ENCODE peak calls at places on chromosomes 2 and 18, in seven cellular contexts. Z is foreskin fibroblast, C is tibial artery, E is HCT116, U is upper lobe of right lung, I is heart right ventricle, S is suprapubic skin. Q is an unnamed sample.
A peak's percentile ranks its signal among the peaks of the same experiment; 100 is the strongest.

GRCh38 chr2:648476-649424 is 28.5 kb downstream of the TMEM18 start:
- DNase-seq in C (no peak), S (no peak), Z (no peak), I (no peak), E (no peak), U (no peak), Q (no peak)

GRCh38 chr2:86298411-86299390 is 38.7 kb downstream of the REEP1 start:
- DNase-seq in E (no peak), U (peak; percentile 40), Z (peak; percentile 6), C (no peak), S (no peak), I (peak; percentile 28), Q (no peak)

GRCh38 chr2:155203187-155203586 is 504.7 kb downstream of the KCNJ3 start:
- DNase-seq in E (no peak), S (no peak), U (no peak), C (no peak), Z (no peak), I (no peak), Q (no peak)

GRCh38 chr2:65722028-65722427 is 289.6 kb upstream of the SPRED2 start:
- DNase-seq in S (no peak), U (no peak), C (peak; percentile 27), E (no peak), Z (no peak), I (peak; percentile 20), Q (no peak)

GRCh38 chr2:240392948-240393830 is 42.3 kb upstream of the GPC1 start:
- DNase-seq in U (peak; percentile 60), E (no peak), S (no peak), C (peak; percentile 10), I (no peak), Z (no peak), Q (no peak)

GRCh38 chr2:127664065-127664894 is 11.1 kb downstream of the LIMS2 start:
- DNase-seq in Z (no peak), C (peak; percentile 21), I (peak; percentile 53), U (peak; percentile 77), E (no peak), S (peak; percentile 66), Q (no peak)

GRCh38 chr2:231680284-231680991 is 27.9 kb upstream of the PTMA start:
- DNase-seq in S (no peak), I (peak; percentile 27), C (no peak), Z (no peak), U (peak; percentile 79), E (no peak), Q (no peak)

GRCh38 chr2:67260348-67261277 is 136.5 kb upstream of the ETAA1 start:
- DNase-seq in S (peak; percentile 68), U (no peak), C (peak; percentile 79), Z (peak; percentile 95), E (no peak), I (peak; percentile 79), Q (no peak)

GRCh38 chr18:4510709-4511108 is 55.6 kb upstream of the DLGAP1 start:
- DNase-seq in Z (no peak), C (no peak), E (no peak), S (no peak), I (no peak), U (no peak), Q (no peak)

GRCh38 chr2:22079583-22079982 is 955.8 kb downstream of the TDRD15 start:
- DNase-seq in S (no peak), I (no peak), C (no peak), E (no peak), U (no peak), Z (no peak), Q (no peak)

GRCh38 chr2:174611006-174611405 is 13.4 kb upstream of the WIPF1 start:
- DNase-seq in C (no peak), Z (no peak), S (no peak), I (no peak), E (no peak), U (no peak), Q (no peak)

GRCh38 chr2:101473581-101473910 is 1.4 kb downstream of the RFX8 start:
- DNase-seq in I (no peak), Z (no peak), E (no peak), S (no peak), U (no peak), C (no peak), Q (no peak)

GRCh38 chr2:197297262-197297661 is 13.3 kb downstream of the ANKRD44 start:
- DNase-seq in U (no peak), E (no peak), S (no peak), I (no peak), Z (no peak), C (no peak), Q (no peak)

GRCh38 chr18:50594012-50594411 is 34.1 kb downstream of the MAPK4 start:
- DNase-seq in Z (no peak), I (no peak), S (no peak), E (no peak), U (no peak), C (no peak), Q (no peak)

GRCh38 chr2:100235098-100235497 is 87.2 kb downstream of the LONRF2 start:
- DNase-seq in E (no peak), S (no peak), I (no peak), U (no peak), C (no peak), Z (no peak), Q (no peak)

GRCh38 chr2:2662847-2663356 is 331.8 kb upstream of the MYT1L start:
- DNase-seq in I (no peak), S (no peak), Z (no peak), U (no peak), C (no peak), E (no peak), Q (peak; percentile 90)

GRCh38 chr18:58867281-58867961 is 2.7 kb downstream of the ZNF532 start:
- DNase-seq in U (no peak), C (no peak), E (no peak), Z (no peak), I (no peak), S (no peak), Q (no peak)

GRCh38 chr2:189628817-189629552 is 32.3 kb upstream of the ASNSD1 start:
- DNase-seq in Z (no peak), S (no peak), E (no peak), C (no peak), I (no peak), U (no peak), Q (no peak)

GRCh38 chr18:29653816-29654215 is 1388.7 kb downstream of the DSC3 start:
- DNase-seq in Z (no peak), S (no peak), I (no peak), C (no peak), E (no peak), U (no peak), Q (no peak)

GRCh38 chr2:108594132-108594981 is 60.1 kb downstream of the LIMS1 start:
- DNase-seq in I (no peak), S (no peak), E (peak; percentile 62), C (no peak), U (no peak), Z (peak; percentile 82), Q (no peak)

GRCh38 chr2:162301151-162301804 is 17.2 kb downstream of the IFIH1 start:
- DNase-seq in I (peak; percentile 21), E (peak; percentile 41), U (no peak), C (peak; percentile 27), Z (peak; percentile 48), S (no peak), Q (no peak)

GRCh38 chr2:29759342-29759741 is 162.0 kb downstream of the ALK start:
- DNase-seq in C (no peak), I (no peak), Z (no peak), U (no peak), E (no peak), S (no peak), Q (no peak)

GRCh38 chr2:26758790-26759321 is 5.2 kb upstream of the SLC35F6 start:
- DNase-seq in E (no peak), Z (no peak), S (no peak), U (no peak), I (no peak), C (no peak), Q (no peak)

GRCh38 chr2:152093464-152093863 is 5.4 kb downstream of the CACNB4 start:
- DNase-seq in Z (no peak), S (no peak), E (no peak), U (no peak), C (no peak), I (no peak), Q (peak; percentile 11)

GRCh38 chr2:238061310-238062202 is 755 bp downstream of the SCLY start:
- DNase-seq in I (no peak), C (peak; percentile 23), S (peak; percentile 68), U (no peak), E (no peak), Z (peak; percentile 22), Q (no peak)

GRCh38 chr2:229445013-229445412 is 173.9 kb upstream of the PID1 start:
- DNase-seq in S (peak; percentile 84), U (no peak), I (peak; percentile 18), Z (peak; percentile 95), E (peak; percentile 72), C (peak; percentile 89), Q (no peak)

GRCh38 chr2:131801210-131801744 is 273.6 kb downstream of the CCDC74A start:
- DNase-seq in S (no peak), Z (no peak), C (no peak), I (no peak), E (no peak), U (no peak), Q (no peak)

GRCh38 chr2:128981353-128981752 is 662.7 kb upstream of the HS6ST1 start:
- DNase-seq in U (no peak), C (no peak), I (no peak), S (no peak), Z (no peak), E (no peak), Q (no peak)
- TF ChIP-seq CTCF in U (no peak), C (no peak), I (no peak), S (no peak), Z (no peak), E (no peak), Q (no peak)

DNA sequence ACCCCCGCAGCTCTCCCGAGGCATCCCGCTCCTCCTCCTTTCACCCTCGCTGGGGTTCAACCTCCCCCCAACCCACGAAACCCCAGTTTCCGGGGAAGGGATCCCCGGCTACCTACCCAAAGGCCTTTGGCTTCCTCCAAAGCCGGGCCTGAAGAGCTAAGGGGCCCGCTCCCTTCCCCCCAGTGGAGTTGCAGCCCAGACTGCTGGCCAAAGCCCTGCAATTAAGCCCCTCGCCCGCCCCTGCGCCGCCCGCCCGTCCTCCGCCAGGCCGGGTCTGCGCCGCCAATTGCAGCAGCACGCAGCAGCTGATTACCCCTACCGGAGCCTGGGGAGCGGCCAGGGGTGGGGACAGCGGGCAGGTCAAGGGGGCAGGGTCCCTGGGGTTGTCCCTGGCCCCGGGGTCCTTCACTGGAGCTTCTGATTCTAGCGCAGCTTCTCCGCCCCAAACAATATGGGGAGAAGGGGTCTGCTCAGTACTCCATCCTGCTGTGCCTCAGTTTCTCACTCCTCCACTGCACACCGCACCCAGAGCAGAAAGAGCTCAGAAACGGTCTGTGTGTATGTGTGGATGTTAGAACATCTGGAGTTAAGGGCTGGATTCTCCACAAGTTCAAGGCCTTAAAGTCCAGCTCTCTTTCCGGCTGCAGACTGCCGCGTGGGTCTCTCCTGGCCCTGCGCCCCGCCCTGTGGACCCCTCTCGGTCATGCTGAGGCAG is 16.9 kb downstream of the WNT10A start:
- DNase-seq in C (no peak), Z (no peak), U (no peak), E (no peak), I (no peak), S (no peak), Q (no peak)
- H3K4me3 ChIP-seq in C (no peak overlapping the region), Z (no peak overlapping the region), U (no peak overlapping the region), E (peak overlapping the region; percentile 37), I (peak overlapping the region; percentile 33), S (peak overlapping the region; percentile 13), Q (no peak overlapping the region)

GRCh38 chr2:49490710-49491109 is 336.4 kb upstream of the FSHR start:
- DNase-seq in Z (no peak), I (peak; percentile 7), C (no peak), E (no peak), S (no peak), U (no peak), Q (peak; percentile 2)
- TF ChIP-seq CTCF in Z (peak; percentile 24), I (peak; percentile 31), C (no peak), E (peak; percentile 41), S (peak; percentile 25), U (peak; percentile 42), Q (peak; percentile 61)

GRCh38 chr18:54263904-54264336 is 5.4 kb upstream of the POLI start:
- DNase-seq in I (no peak), C (no peak), E (no peak), U (no peak), S (no peak), Z (no peak), Q (no peak)
- H3K4me3 ChIP-seq in I (no peak overlapping the region), C (no peak overlapping the region), E (no peak overlapping the region), U (no peak overlapping the region), S (no peak overlapping the region), Z (no peak overlapping the region), Q (no peak overlapping the region)